ENCODE peak calls at places on chromosomes 11 and 22, in four cellular contexts. One of them, this sample, is unnamed.

GRCh38 chr11:67372993-67373915 is at the start of gene CLCF1:
- DNase-seq in germinal center: peak
- DNase-seq in activated CD4-positive, CD25-positive, alpha-beta regulatory T cell: peak
- DNase-seq in activated T-cell treated with anti-CD3 and anti-CD28 coated beads for 1 hour: peak
- DNase-seq in this sample: peak

GRCh38 chr11:117203069-117203407 is 3.9 kb downstream of the TAGLN start:
- DNase-seq in activated CD4-positive, CD25-positive, alpha-beta regulatory T cell: no peak
- DNase-seq in germinal center: no peak
- DNase-seq in activated T-cell treated with anti-CD3 and anti-CD28 coated beads for 1 hour: no peak
- DNase-seq in this sample: no peak

GRCh38 chr11:1042626-1043562 is 6.4 kb upstream of the MUC6 start:
- DNase-seq in activated CD4-positive, CD25-positive, alpha-beta regulatory T cell: no peak
- DNase-seq in germinal center: no peak
- DNase-seq in activated T-cell treated with anti-CD3 and anti-CD28 coated beads for 1 hour: no peak
- DNase-seq in this sample: no peak

GRCh38 chr11:10373340-10373739 is 68.5 kb downstream of the ADM start:
- DNase-seq in germinal center: no peak
- DNase-seq in activated T-cell treated with anti-CD3 and anti-CD28 coated beads for 1 hour: no peak
- DNase-seq in activated CD4-positive, CD25-positive, alpha-beta regulatory T cell: no peak
- DNase-seq in this sample: no peak

GRCh38 chr22:26732284-26732683 is 74.9 kb downstream of the MIAT start:
- DNase-seq in activated CD4-positive, CD25-positive, alpha-beta regulatory T cell: no peak
- DNase-seq in germinal center: no peak
- DNase-seq in activated T-cell treated with anti-CD3 and anti-CD28 coated beads for 1 hour: no peak
- DNase-seq in this sample: no peak

GRCh38 chr11:122044086-122044485 is 71.9 kb downstream of the BLID start:
- DNase-seq in activated T-cell treated with anti-CD3 and anti-CD28 coated beads for 1 hour: no peak
- DNase-seq in germinal center: no peak
- DNase-seq in activated CD4-positive, CD25-positive, alpha-beta regulatory T cell: no peak
- DNase-seq in this sample: no peak

GRCh38 chr11:2741377-2742131 is 41.8 kb upstream of the KCNQ1OT1 start:
- DNase-seq in activated T-cell treated with anti-CD3 and anti-CD28 coated beads for 1 hour: no peak
- DNase-seq in activated CD4-positive, CD25-positive, alpha-beta regulatory T cell: no peak
- DNase-seq in germinal center: no peak
- DNase-seq in this sample: no peak

GRCh38 chr11:47587733-47588326 is 1.4 kb downstream of the FAM180B start:
- DNase-seq in activated CD4-positive, CD25-positive, alpha-beta regulatory T cell: no peak
- DNase-seq in germinal center: no peak
- DNase-seq in activated T-cell treated with anti-CD3 and anti-CD28 coated beads for 1 hour: no peak
- DNase-seq in this sample: no peak

GRCh38 chr11:13249177-13249576 is 28.4 kb upstream of the BMAL1 start:
- DNase-seq in activated CD4-positive, CD25-positive, alpha-beta regulatory T cell: no peak
- DNase-seq in activated T-cell treated with anti-CD3 and anti-CD28 coated beads for 1 hour: no peak
- DNase-seq in germinal center: no peak
- DNase-seq in this sample: no peak

GRCh38 chr11:45880772-45881570 is 4.5 kb upstream of the MAPK8IP1 start:
- DNase-seq in activated CD4-positive, CD25-positive, alpha-beta regulatory T cell: no peak
- DNase-seq in activated T-cell treated with anti-CD3 and anti-CD28 coated beads for 1 hour: no peak
- DNase-seq in germinal center: no peak
- DNase-seq in this sample: no peak

GRCh38 chr22:23067023-23067650 is 3.2 kb upstream of the GNAZ start:
- DNase-seq in activated CD4-positive, CD25-positive, alpha-beta regulatory T cell: no peak
- DNase-seq in activated T-cell treated with anti-CD3 and anti-CD28 coated beads for 1 hour: no peak
- DNase-seq in germinal center: no peak
- DNase-seq in this sample: no peak

GRCh38 chr11:46680164-46680760 is 20.2 kb downstream of the ARHGAP1 start:
- DNase-seq in activated T-cell treated with anti-CD3 and anti-CD28 coated beads for 1 hour: no peak
- DNase-seq in germinal center: no peak
- DNase-seq in activated CD4-positive, CD25-positive, alpha-beta regulatory T cell: no peak
- DNase-seq in this sample: no peak

GRCh38 chr22:43505896-43506295 is 94.1 kb downstream of the MPPED1 start:
- DNase-seq in germinal center: no peak
- DNase-seq in activated CD4-positive, CD25-positive, alpha-beta regulatory T cell: no peak
- DNase-seq in activated T-cell treated with anti-CD3 and anti-CD28 coated beads for 1 hour: no peak
- DNase-seq in this sample: no peak

This sample was measured in GM13977.